ENCODE peak calls at places on chromosome 14, in eight cellular contexts. S is aorta, H is PC-9, N is ovary, R is astrocyte, C is mesendoderm, O is lower lobe of right lung, E is A549. M is an unnamed sample.

GRCh38 chr14:74667758-74668157 is 45.1 kb downstream of the AREL1 start:
- DNase-seq in N (no peak), C (no peak), H (no peak), O (no peak), S (no peak), E (no peak), R (peak), M (no peak)

GRCh38 chr14:36301159-36301558 is 19.3 kb downstream of the MBIP start:
- DNase-seq in E (no peak), C (no peak), S (no peak), O (no peak), R (peak), H (no peak), N (no peak), M (no peak)

GRCh38 chr14:91138511-91139359 is 24.9 kb downstream of the DGLUCY start:
- DNase-seq in H (no peak), O (no peak), C (peak), S (no peak), R (no peak), E (peak), N (no peak), M (no peak)

GRCh38 chr14:20781805-20782204 is 737 bp downstream of the RNASE6 start:
- DNase-seq in H (no peak), C (no peak), N (no peak), E (no peak), S (no peak), O (no peak), R (no peak), M (no peak)

GRCh38 chr14:34179723-34180122 is 228.8 kb upstream of the EGLN3 start:
- DNase-seq in R (no peak), E (no peak), H (peak), C (no peak), O (no peak), N (no peak), S (no peak), M (no peak)

GRCh38 chr14:90039253-90040010 is 22.4 kb upstream of the KCNK13 start:
- DNase-seq in O (no peak), S (no peak), N (no peak), C (no peak), E (no peak), R (peak), H (no peak), M (no peak)

GRCh38 chr14:78758333-78758732 is 588.2 kb downstream of the NRXN3 start:
- DNase-seq in H (no peak), C (peak), E (peak), O (no peak), R (peak), S (no peak), N (no peak), M (no peak)

GRCh38 chr14:93906341-93907329 is 20.5 kb upstream of the FAM181A start:
- DNase-seq in C (peak), H (peak), N (peak), R (no peak), E (peak), S (peak), O (peak), M (no peak)

GRCh38 chr14:104333903-104334811 is 195.8 kb downstream of the KIF26A start:
- DNase-seq in O (peak), R (no peak), E (no peak), C (no peak), N (no peak), S (no peak), H (no peak), M (no peak)

GRCh38 chr14:94655169-94655710 is 43.0 kb downstream of the SERPINA3 start:
- DNase-seq in C (no peak), S (no peak), H (no peak), N (no peak), O (no peak), E (no peak), R (no peak), M (no peak)

GRCh38 chr14:96091941-96092411 is 52.8 kb downstream of the C14orf132 start:
- DNase-seq in H (no peak), N (no peak), O (no peak), R (peak), S (peak), C (no peak), E (no peak), M (no peak)

GRCh38 chr14:71103662-71104484 is 196.6 kb downstream of the PCNX1 start:
- DNase-seq in O (no peak), S (no peak), H (no peak), E (peak), N (no peak), C (peak), R (peak), M (peak)

GRCh38 chr14:50806241-50806933 is 24.6 kb downstream of the NIN start:
- DNase-seq in O (no peak), N (no peak), R (no peak), E (no peak), H (no peak), C (no peak), S (no peak), M (no peak)
- H3K27ac ChIP-seq in O (no peak), N (no peak), R (no peak), E (no peak), H (no peak), C (no peak), S (no peak), M (no peak)

GRCh38 chr14:106209745-106210144 is 683.4 kb downstream of the TMEM121 start:
- DNase-seq in R (no peak), S (no peak), O (no peak), E (no peak), N (no peak), C (no peak), H (no peak), M (no peak)

GRCh38 chr14:106207316-106207715 is 680.9 kb downstream of the TMEM121 start:
- DNase-seq in S (no peak), E (no peak), H (no peak), R (no peak), O (no peak), C (no peak), N (no peak), M (no peak)

GRCh38 chr14:106208794-106209193 is 682.4 kb downstream of the TMEM121 start:
- DNase-seq in R (no peak), H (no peak), E (no peak), S (no peak), C (no peak), O (no peak), N (no peak), M (no peak)

GRCh38 chr14:106211489-106211888 is 685.1 kb downstream of the TMEM121 start:
- DNase-seq in H (no peak), E (no peak), S (no peak), C (no peak), R (no peak), N (no peak), O (no peak), M (no peak)

DNA sequence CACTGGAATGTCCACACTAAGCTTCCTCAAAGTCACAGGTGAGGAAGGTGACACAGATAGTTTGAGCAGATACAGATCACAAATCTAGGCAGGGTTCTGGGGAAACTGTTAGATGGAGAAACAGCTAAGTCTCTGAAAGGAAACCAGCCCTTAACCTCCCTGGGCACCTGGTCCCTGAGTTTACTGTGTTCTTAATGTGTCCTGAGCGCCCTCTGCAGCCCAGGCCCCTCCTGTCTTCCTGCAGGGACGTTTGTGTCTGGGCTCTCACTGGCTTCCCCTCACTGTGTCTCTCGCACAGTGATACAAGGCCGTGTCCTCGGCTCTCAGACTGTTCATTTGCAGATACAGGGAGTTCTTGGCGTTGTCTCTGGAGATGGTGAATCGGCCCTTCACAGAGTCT is 684.3 kb downstream of the TMEM121 start:
- DNase-seq in H (no peak), E (no peak), C (no peak), O (no peak), N (no peak), S (no peak), R (no peak), M (no peak)
- H3K27ac ChIP-seq in H (no peak), E (no peak), C (no peak), O (no peak), N (no peak), S (no peak), R (no peak), M (no peak)

GRCh38 chr14:24171422-24172260 is at the start of gene REC8:
- DNase-seq in S (peak), O (peak), R (peak), N (peak), E (no peak), H (no peak), C (peak), M (no peak)
- H3K27ac ChIP-seq in S (no peak), O (peak), R (no peak), N (no peak), E (no peak), H (no peak), C (no peak), M (no peak)

DNA sequence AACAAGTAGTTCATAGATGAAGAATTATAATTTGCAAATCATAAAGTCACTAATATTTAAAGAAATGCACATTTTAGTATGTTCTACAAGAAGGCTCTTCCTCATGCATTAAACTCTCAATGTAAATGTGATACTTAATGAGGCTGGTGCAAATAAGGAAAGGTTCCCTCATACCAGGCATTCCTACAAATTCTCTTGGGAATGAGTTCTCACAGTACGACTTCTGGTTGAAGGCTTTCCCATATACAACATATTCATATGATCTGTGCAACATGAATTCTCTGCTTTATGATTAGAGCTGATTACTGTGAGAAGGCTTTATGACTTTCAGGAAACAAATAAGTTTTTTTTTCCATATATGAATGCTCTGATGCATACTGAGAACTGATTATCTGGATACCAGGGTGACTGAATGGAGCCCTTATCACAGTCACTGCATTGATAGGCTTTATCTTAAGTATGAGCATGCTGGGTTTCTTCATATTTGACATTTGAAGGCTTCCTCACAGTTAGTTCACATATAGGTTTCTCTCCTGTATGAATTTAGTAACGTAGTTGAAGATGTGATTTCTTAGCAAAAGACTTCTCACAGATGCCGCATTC is 293.9 kb downstream of the RAD51B start:
- DNase-seq in S (no peak), N (no peak), E (no peak), C (peak), H (no peak), R (no peak), O (no peak), M (no peak)
- H3K27ac ChIP-seq in S (no peak), N (no peak), E (no peak), C (no peak), H (no peak), R (no peak), O (no peak), M (no peak)

DNA sequence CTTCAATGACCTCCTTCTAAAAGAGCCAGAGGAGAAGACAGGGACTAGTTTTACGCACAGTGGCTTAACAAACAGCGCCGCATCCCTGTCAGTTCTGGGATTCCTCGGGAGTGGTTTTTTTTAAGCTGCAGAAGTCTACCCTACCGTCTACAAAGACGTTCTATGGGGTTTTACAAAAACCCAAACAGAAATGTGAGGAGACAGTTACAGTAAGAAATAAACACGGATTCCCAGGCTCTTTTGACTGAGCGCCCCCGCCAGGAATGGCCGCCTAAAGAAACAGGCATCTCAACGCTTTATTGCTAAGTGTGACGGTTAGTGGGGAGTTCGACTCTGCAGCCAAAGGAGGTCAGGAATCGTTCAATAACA is 484 bp downstream of the ALKBH1 start:
- DNase-seq in N (no peak), O (no peak), H (peak), S (no peak), R (peak), E (peak), C (peak), M (no peak)
- H3K27ac ChIP-seq in N (no peak), O (peak), H (peak), S (no peak), R (peak), E (peak), C (no peak), M (peak)

DNA sequence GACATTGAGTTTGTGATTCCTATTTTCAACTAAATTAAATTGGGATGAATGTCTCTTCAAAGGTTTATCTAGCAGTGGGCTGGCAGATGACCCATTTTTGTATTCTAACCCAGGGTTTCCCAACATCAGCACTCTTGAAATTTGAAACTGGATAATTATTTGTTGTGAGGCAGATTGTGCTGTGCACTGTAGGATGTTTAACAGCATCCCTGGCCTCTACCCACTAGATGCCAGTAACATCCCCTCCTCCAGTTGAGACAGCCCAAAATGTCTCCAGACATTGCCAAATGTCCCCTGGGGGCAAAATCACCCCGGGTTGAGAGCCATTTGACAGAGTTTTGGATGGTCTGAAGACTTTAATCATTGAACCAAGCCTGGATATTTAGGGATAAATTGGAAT is 11.1 kb downstream of the DAAM1 start:
- DNase-seq in E (no peak), C (no peak), S (no peak), H (no peak), R (no peak), N (no peak), O (no peak), M (no peak)
- H3K27ac ChIP-seq in E (no peak), C (no peak), S (no peak), H (no peak), R (no peak), N (no peak), O (no peak), M (no peak)

GRCh38 chr14:39229222-39229543 is 4.5 kb upstream of the MIA2 start:
- DNase-seq in O (no peak), R (no peak), E (no peak), C (peak), H (no peak), N (no peak), S (no peak), M (no peak)

GRCh38 chr14:39228044-39228443 is 5.7 kb upstream of the MIA2 start:
- DNase-seq in C (no peak), O (no peak), E (no peak), S (no peak), N (no peak), R (no peak), H (no peak), M (no peak)

GRCh38 chr14:39230416-39230815 is 3.3 kb upstream of the MIA2 start:
- DNase-seq in O (no peak), C (no peak), H (no peak), R (no peak), E (no peak), N (no peak), S (no peak), M (no peak)

GRCh38 chr14:39228509-39229221 is 5.0 kb upstream of the MIA2 start:
- DNase-seq in H (no peak), E (no peak), N (no peak), O (no peak), R (no peak), C (peak), S (no peak), M (no peak)

GRCh38 chr14:39229601-39230110 is 4.1 kb upstream of the MIA2 start:
- DNase-seq in S (no peak), H (no peak), R (no peak), N (no peak), E (no peak), O (no peak), C (no peak), M (no peak)
- H3K27ac ChIP-seq in S (no peak), H (no peak), R (peak), N (no peak), E (no peak), O (no peak), C (no peak), M (peak)

DNA sequence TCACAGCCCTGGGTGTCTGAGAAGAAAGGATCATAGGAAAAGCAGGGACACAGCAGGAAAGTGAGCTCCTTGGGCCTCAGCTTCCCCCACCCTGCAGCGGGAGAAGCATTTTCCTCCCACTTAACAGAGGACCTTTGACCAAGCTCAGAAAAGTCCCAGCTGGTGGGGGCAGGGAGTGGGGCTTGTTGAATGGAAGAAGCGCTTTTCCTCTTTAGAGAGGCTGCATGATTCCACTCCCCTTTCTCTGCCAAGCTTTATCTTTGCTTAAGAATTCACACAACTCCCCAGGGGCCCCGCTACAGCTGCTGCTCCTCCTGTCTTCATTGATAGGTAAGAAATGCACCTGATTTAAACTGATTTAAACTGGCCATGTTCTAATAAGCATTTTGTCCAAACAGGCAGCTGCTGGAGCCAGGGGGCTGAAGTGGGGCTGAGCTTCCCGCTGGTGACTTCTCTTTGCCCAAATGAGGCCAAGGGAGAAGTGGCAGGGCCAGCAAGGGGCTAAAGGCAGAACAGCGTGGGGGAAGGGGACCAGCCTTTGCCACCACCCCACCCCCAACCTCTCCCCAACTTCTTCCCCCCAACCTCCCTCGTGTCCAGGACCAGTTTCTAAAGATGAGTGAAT is 1.7 kb upstream of the PAPLN start:
- DNase-seq in S (peak), E (no peak), C (peak), N (peak), R (no peak), O (no peak), H (no peak), M (no peak)
- H3K27ac ChIP-seq in S (no peak), E (peak), C (peak), N (no peak), R (no peak), O (no peak), H (no peak), M (no peak)

GRCh38 chr14:105389534-105389933 is 8.8 kb upstream of the TEX22 start:
- DNase-seq in S (no peak), H (no peak), C (no peak), N (no peak), O (no peak), R (no peak), E (no peak), M (no peak)

GRCh38 chr14:105390849-105391500 is 7.4 kb upstream of the TEX22 start:
- DNase-seq in N (no peak), O (no peak), E (no peak), R (no peak), C (no peak), H (no peak), S (no peak), M (no peak)

GRCh38 chr14:105388976-105389375 is 9.4 kb upstream of the TEX22 start:
- DNase-seq in R (no peak), S (no peak), O (no peak), C (no peak), H (no peak), E (no peak), N (no peak), M (no peak)

GRCh38 chr14:105391541-105391940 is 6.8 kb upstream of the TEX22 start:
- DNase-seq in O (peak), H (no peak), S (no peak), R (no peak), N (no peak), E (no peak), C (no peak), M (no peak)

GRCh38 chr14:105389976-105390848 is 8.1 kb upstream of the TEX22 start:
- DNase-seq in N (no peak), R (no peak), H (no peak), E (no peak), C (no peak), S (no peak), O (no peak), M (no peak)
- H3K27ac ChIP-seq in N (no peak), R (no peak), H (no peak), E (no peak), C (no peak), S (no peak), O (peak), M (no peak)

GRCh38 chr14:24426912-24427536 is 2.4 kb downstream of the CBLN3 start:
- DNase-seq in R (no peak), S (no peak), O (no peak), C (peak), H (no peak), E (no peak), N (peak), M (no peak)

GRCh38 chr14:24427537-24428508 is 1.6 kb downstream of the CBLN3 start:
- DNase-seq in N (peak), O (no peak), E (no peak), S (no peak), C (no peak), H (no peak), R (no peak), M (no peak)

GRCh38 chr14:24429395-24430142 is at the start of the genes CBLN3 and KHNYN:
- DNase-seq in H (peak), N (peak), R (peak), C (peak), O (peak), E (peak), S (peak), M (peak)

GRCh38 chr14:24430143-24430681 is 458 bp downstream of the KHNYN start:
- DNase-seq in R (peak), C (peak), O (peak), H (peak), N (peak), E (peak), S (peak), M (no peak)

GRCh38 chr14:24428628-24429394 is 657 bp downstream of the CBLN3 start:
- DNase-seq in C (peak), R (no peak), S (no peak), H (no peak), E (no peak), N (peak), O (no peak), M (no peak)
- H3K27ac ChIP-seq in C (no peak), R (no peak), S (peak), H (no peak), E (peak), N (peak), O (peak), M (peak)